ENCODE peak calls at places on chromosomes 7 and 10, in six cellular contexts. D, V, J, M, N and Q are unnamed samples.

GRCh38 chr7:47148541-47149207 is 433.2 kb downstream of the TNS3 start:
- DNase-seq in D (no peak), V (no peak), J (no peak), M (no peak), N (no peak), Q (no peak)

GRCh38 chr10:20990604-20991003 is 93.5 kb upstream of the NEBL start:
- DNase-seq in D (no peak), V (no peak), J (no peak), M (no peak), N (no peak), Q (no peak)

GRCh38 chr7:77407906-77408305 is 8.2 kb downstream of the GSAP start:
- DNase-seq in D (no peak), V (no peak), J (no peak), M (no peak), N (no peak), Q (no peak)

GRCh38 chr10:98610301-98610700 is 163.6 kb upstream of the HPS1 start:
- DNase-seq in D (no peak), V (no peak), J (no peak), M (no peak), N (no peak), Q (no peak)

GRCh38 chr7:158518915-158519640 is 68.5 kb downstream of the PTPRN2 start:
- DNase-seq in D (no peak), V (no peak), J (no peak), M (no peak), N (no peak), Q (no peak)

GRCh38 chr7:84422790-84423189 is 228.2 kb upstream of the SEMA3A start:
- DNase-seq in D (no peak), V (no peak), J (no peak), M (no peak), N (no peak), Q (no peak)

GRCh38 chr10:19283285-19283684 is 234.7 kb downstream of the MALRD1 start:
- DNase-seq in D (no peak), V (no peak), J (no peak), M (no peak), N (no peak), Q (no peak)

GRCh38 chr7:67359900-67360299 is 363.3 kb downstream of the TYW1 start:
- DNase-seq in D (no peak), V (no peak), J (no peak), M (no peak), N (peak), Q (no peak)

GRCh38 chr10:1651280-1651975 is 85.9 kb downstream of the ADARB2 start:
- DNase-seq in D (peak), V (no peak), J (no peak), M (no peak), N (no peak), Q (no peak)

GRCh38 chr10:43594944-43595589 is 11.2 kb upstream of the ZNF485 start:
- DNase-seq in D (no peak), V (no peak), J (no peak), M (peak), N (peak), Q (no peak)

GRCh38 chr7:98133181-98133580 is 26.5 kb downstream of the LMTK2 start:
- DNase-seq in D (no peak), V (no peak), J (no peak), M (peak), N (peak), Q (peak)

GRCh38 chr7:2033586-2034135 is 199.1 kb downstream of the MAD1L1 start:
- DNase-seq in D (no peak), V (no peak), J (no peak), M (no peak), N (no peak), Q (no peak)

GRCh38 chr7:152081088-152081487 is 55.6 kb downstream of the GALNT11 start:
- DNase-seq in D (no peak), V (no peak), J (peak), M (no peak), N (no peak), Q (no peak)

GRCh38 chr7:21507627-21508343 is 35.1 kb upstream of the DNAH11 start:
- DNase-seq in D (peak), V (peak), J (peak), M (no peak), N (peak), Q (no peak)

GRCh38 chr7:149292101-149292823 is 30.3 kb downstream of the ZNF783 start:
- DNase-seq in D (peak), V (no peak), J (no peak), M (no peak), N (no peak), Q (no peak)
- H3K27ac ChIP-seq in D (no peak), V (no peak), J (no peak), M (no peak), N (no peak), Q (no peak)

GRCh38 chr7:106717254-106717996 is 56.5 kb upstream of the CCDC71L start:
- DNase-seq in D (no peak), V (no peak), J (no peak), M (no peak), N (no peak), Q (no peak)

GRCh38 chr7:106720641-106721040 is 59.7 kb upstream of the CCDC71L start:
- DNase-seq in D (no peak), V (no peak), J (no peak), M (no peak), N (no peak), Q (peak)

GRCh38 chr7:106721816-106722785 is 61.1 kb upstream of the CCDC71L start:
- DNase-seq in D (no peak), V (no peak), J (no peak), M (no peak), N (peak), Q (no peak)

GRCh38 chr7:106715730-106716129 is 54.8 kb upstream of the CCDC71L start:
- DNase-seq in D (no peak), V (no peak), J (no peak), M (no peak), N (no peak), Q (no peak)

DNA sequence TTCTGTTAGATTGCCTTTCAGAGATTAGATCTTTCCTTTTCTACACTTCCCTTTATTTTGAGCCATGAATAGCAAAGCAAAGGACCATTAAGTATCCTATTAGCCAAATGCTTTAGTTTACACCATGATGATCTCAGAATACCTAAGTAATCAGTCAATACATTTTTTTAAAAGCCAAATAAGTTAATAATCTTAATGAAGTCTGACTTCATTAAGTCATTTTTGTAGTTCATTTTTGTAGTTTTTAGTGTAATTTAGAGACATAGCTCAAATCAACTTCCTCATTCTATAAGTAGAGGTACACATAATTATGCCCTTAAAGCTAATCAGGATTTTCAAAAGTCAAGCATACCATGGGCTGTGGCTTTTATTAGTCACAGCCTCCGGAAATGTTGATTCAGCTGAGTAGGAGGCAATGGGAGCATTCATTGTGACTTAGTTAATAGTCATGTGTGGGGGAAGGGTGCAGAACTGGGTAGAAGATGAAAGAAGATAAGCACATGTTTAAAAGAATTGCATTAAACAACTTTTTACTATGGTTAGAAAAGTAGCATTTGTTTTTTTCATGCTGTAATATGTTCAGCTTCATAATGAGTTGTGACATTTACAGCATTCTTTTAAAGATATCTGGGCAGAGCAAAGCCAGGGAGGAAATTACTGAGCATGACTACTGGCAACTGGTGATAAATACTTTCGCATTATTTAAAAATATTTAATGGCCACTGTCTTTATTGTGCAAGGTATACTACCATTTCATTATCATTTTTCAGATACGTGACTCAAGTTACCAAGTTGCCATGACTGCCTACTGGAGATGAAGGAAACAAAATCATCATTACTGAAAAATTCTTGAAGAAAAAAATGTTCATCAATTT is 57.3 kb upstream of the CCDC71L start:
- DNase-seq in D (peak), V (no peak), J (peak), M (peak), N (peak), Q (peak)
- TF ChIP-seq GABPA in D (peak), V (no peak), J (no peak), M (no peak), N (peak), Q (no peak)

GRCh38 chr7:133491319-133491718 is 238.4 kb downstream of the EXOC4 start:
- DNase-seq in D (no peak), V (no peak), J (no peak), M (no peak), N (no peak), Q (no peak)

GRCh38 chr7:133502498-133502897 is 249.6 kb downstream of the EXOC4 start:
- DNase-seq in D (no peak), V (no peak), J (no peak), M (no peak), N (peak), Q (no peak)

GRCh38 chr7:133491846-133492652 is 239.2 kb downstream of the EXOC4 start:
- DNase-seq in D (no peak), V (no peak), J (no peak), M (no peak), N (peak), Q (no peak)

GRCh38 chr7:133497061-133497460 is 244.2 kb downstream of the EXOC4 start:
- DNase-seq in D (no peak), V (no peak), J (no peak), M (no peak), N (no peak), Q (no peak)
- H3K27ac ChIP-seq in D (no peak), V (no peak), J (no peak), M (no peak), N (no peak), Q (no peak)

DNA sequence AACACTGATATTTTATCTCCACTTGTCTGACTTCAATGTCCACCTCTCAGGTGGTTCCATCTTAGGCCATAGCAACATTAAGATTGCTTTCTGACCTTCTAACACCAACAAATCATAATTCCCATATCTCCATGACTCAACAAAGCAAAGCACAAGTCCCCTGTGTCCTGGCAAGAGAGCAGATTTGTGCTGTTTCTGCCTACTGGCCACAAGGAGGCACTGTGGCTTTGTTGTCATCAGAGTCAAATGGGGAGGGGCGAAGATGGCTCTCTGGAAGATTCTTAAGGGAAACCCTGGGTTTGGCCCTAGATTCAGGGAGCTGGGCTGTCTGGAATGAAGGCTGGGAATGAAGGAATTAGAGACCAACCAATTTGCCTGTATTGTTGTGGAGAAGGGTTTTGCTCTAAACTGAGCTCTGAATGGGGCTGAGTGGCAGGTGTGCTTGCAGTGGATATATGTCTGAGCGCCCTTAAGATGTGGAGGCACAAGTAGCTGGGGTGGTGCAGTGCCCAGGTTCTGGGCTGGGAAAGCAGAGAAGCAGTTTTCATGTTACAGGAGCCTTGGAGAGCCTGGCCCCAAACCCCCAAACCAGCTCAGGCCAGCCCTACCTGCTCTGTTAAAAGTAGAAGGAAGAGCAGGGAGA is 154.8 kb upstream of the PRSS58 start:
- DNase-seq in D (peak), V (peak), J (peak), M (no peak), N (peak), Q (peak)
- TF ChIP-seq GABPA in D (no peak), V (no peak), J (no peak), M (no peak), N (no peak), Q (no peak)

DNA sequence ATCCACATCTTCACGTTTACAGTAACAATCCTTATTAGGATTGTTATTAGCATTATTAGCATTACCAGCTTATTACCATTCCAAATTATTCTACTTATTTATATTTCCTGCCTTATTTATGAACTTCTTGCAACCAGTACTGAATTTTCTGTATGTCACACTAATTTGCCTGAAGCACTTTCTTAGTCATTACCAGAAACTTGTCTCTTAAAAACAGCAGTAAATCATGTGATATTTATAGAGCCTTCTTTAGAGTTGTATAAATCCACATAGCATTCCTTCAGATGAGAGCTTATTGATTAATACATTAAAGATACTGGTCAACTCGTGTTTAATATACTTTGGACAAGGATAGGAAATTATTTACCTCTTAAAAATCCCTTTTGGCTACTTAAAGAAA is 618.6 kb downstream of the SUGCT start:
- DNase-seq in D (no peak), V (no peak), J (no peak), M (no peak), N (no peak), Q (no peak)
- H3K27ac ChIP-seq in D (no peak), V (no peak), J (no peak), M (no peak), N (no peak), Q (no peak)

GRCh38 chr7:127713006-127713405 is 61.0 kb downstream of the SND1 start:
- DNase-seq in D (no peak), V (no peak), J (no peak), M (no peak), N (no peak), Q (no peak)

GRCh38 chr7:127715272-127715671 is 63.3 kb downstream of the SND1 start:
- DNase-seq in D (no peak), V (no peak), J (no peak), M (no peak), N (no peak), Q (no peak)

GRCh38 chr7:127711872-127712271 is 59.9 kb downstream of the SND1 start:
- DNase-seq in D (no peak), V (no peak), J (no peak), M (no peak), N (no peak), Q (no peak)

GRCh38 chr7:127715901-127716300 is 63.9 kb downstream of the SND1 start:
- DNase-seq in D (no peak), V (no peak), J (no peak), M (no peak), N (no peak), Q (no peak)

DNA sequence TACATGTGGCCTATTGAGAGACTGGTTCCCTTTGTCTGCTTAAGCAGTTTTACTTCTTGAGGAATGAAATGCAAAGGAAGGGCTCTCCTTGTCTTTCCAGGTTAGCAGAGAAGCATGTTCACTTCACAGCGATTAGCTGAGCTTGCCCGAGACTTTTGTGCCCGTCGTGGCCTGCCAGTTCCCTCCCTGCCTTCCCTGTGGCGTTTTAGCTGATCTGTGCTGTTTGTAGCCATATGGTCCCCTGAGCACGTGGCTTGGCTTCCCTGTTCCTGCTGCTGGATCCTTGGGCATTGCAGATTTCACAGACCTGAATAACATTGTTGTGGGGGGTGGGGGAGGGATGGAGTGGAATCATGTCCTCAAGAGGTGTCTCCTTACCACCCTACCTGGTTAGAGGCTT is 61.8 kb downstream of the SND1 start:
- DNase-seq in D (no peak), V (no peak), J (no peak), M (no peak), N (no peak), Q (no peak)
- TF ChIP-seq GABPA in D (no peak), V (no peak), J (no peak), M (no peak), N (no peak), Q (no peak)

DNA sequence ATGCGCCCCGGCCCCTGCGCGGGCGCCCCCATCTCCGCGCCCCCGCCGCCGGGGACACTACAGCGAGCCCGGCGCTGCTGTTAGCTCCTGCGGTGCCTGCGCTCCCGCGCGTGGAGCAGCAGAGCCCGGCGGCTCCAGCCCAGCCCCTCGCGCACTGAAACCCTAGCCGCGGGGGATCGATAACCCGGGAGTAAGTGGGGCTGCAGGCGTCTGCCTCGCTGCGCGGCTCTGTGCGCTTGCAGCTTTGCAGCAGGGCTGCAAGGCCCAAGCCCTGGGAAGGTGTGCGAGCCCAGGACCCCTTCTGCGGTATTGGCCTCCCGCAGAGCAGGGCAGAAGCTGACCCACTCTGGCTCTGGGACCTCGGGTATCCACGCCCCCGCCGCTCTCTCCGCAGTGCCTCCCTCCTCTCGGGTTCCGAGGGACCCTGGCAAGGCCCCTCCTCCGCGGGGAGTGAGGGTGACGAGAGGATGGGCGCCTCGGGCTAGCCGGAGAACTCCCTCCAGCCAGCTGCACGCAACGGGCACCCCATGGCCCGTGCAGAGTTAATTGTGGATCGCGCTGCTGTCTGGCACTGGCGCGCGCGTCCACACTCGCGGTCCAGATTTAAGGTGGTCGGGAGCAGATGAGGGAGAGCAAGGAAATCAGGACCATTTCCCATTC is 2.2 kb downstream of the SHH start:
- DNase-seq in D (no peak), V (no peak), J (no peak), M (no peak), N (no peak), Q (no peak)
- H3K27ac ChIP-seq in D (no peak), V (no peak), J (no peak), M (no peak), N (no peak), Q (no peak)

DNA sequence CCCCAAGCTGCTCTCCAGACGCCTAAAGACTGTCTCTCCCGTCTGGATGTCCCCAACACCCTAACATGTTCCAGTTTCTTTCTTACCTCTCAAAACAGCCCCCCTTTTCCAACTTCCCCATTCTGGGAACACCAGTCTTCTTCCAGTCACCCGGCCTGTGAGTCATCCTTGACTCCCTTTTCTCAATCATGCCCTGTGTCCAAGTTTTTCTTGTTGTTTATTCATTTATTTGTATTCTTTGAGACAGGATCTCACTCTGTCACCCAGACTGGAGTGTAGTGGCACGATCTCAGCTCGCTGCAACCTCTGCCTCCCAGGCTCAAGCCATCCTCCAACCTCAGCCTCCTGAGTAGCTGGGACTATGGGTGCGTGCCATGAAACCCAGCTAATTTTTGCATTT is 15.6 kb downstream of the SNX10 start:
- DNase-seq in D (no peak), V (no peak), J (no peak), M (no peak), N (peak), Q (no peak)
- TF ChIP-seq GABPA in D (no peak), V (no peak), J (no peak), M (no peak), N (no peak), Q (no peak)